ENCODE peak calls at places on chromosomes 12 and 14, in nine cellular contexts. W, C, X, G, T, Q, K, Y and V are unnamed samples.

GRCh38 chr14:24323341-24323740 is 11.5 kb downstream of the ADCY4 start:
- DNase-seq in W (no peak), C (no peak), X (no peak), G (peak), T (no peak), Q (no peak), K (no peak), Y (no peak), V (no peak)

GRCh38 chr12:41981758-41982157 is 162.9 kb downstream of the GXYLT1 start:
- DNase-seq in W (no peak), C (no peak), X (peak), G (peak), T (no peak), Q (no peak), K (no peak), Y (no peak), V (no peak)

GRCh38 chr12:41190360-41190759 is 2.2 kb downstream of the PDZRN4 start:
- DNase-seq in W (no peak), C (no peak), X (peak), G (peak), T (no peak), Q (peak), K (peak), Y (no peak), V (peak)

GRCh38 chr12:40149673-40150260 is 43.9 kb upstream of the SLC2A13 start:
- DNase-seq in W (no peak), C (no peak), X (peak), G (peak), T (no peak), Q (no peak), K (no peak), Y (no peak), V (no peak)

GRCh38 chr12:117427176-117427575 is 65.8 kb upstream of the NOS1 start:
- DNase-seq in W (no peak), C (no peak), X (no peak), G (no peak), T (no peak), Q (no peak), K (no peak), Y (no peak), V (no peak)

GRCh38 chr12:60689137-60689536 is 1093.3 kb downstream of the SLC16A7 start:
- DNase-seq in W (no peak), C (no peak), X (no peak), G (no peak), T (no peak), Q (no peak), K (no peak), Y (no peak), V (no peak)

GRCh38 chr12:100868487-100868886 is 73.9 kb downstream of the ANO4 start:
- DNase-seq in W (no peak), C (no peak), X (peak), G (peak), T (no peak), Q (no peak), K (no peak), Y (no peak), V (no peak)

GRCh38 chr12:123388948-123389559 is 5.1 kb downstream of the KMT5A start:
- DNase-seq in W (no peak), C (no peak), X (no peak), G (no peak), T (no peak), Q (no peak), K (peak), Y (no peak), V (no peak)

GRCh38 chr14:23055147-23055550 is 2.2 kb downstream of the CDH24 start:
- DNase-seq in W (no peak), C (no peak), X (no peak), G (no peak), T (no peak), Q (no peak), K (no peak), Y (no peak), V (no peak)

GRCh38 chr12:58668831-58669230 is 251.5 kb downstream of the LRIG3 start:
- DNase-seq in W (no peak), C (no peak), X (no peak), G (peak), T (no peak), Q (no peak), K (no peak), Y (no peak), V (no peak)

GRCh38 chr12:78863482-78864427 is 819 bp upstream of the SYT1 start:
- DNase-seq in W (no peak), C (no peak), X (peak), G (peak), T (no peak), Q (peak), K (peak), Y (peak), V (peak)

GRCh38 chr12:15811192-15812127 is 22.3 kb upstream of the EPS8 start:
- DNase-seq in W (no peak), C (no peak), X (no peak), G (no peak), T (no peak), Q (no peak), K (no peak), Y (no peak), V (no peak)

GRCh38 chr12:119835068-119835467 is 42.1 kb downstream of the CIT start:
- DNase-seq in W (no peak), C (no peak), X (peak), G (peak), T (no peak), Q (no peak), K (no peak), Y (no peak), V (no peak)

GRCh38 chr12:96906849-96907664 is at the start of gene NEDD1:
- DNase-seq in W (peak), C (peak), X (peak), G (peak), T (peak), Q (peak), K (peak), Y (peak), V (peak)